ENCODE peak calls at places on chromosomes 7 and 10, in seven cellular contexts. P is PC-9, I is SK-N-SH, B is HCT116, G is GM23248, H is GM23338, R is hepatocyte. M is an unnamed sample.

GRCh38 chr10:127102176-127102575 is 94.2 kb downstream of the INSYN2A start:
- DNase-seq in H (no peak), I (no peak), G (no peak), B (no peak), P (no peak), R (no peak), M (no peak)

GRCh38 chr7:80781146-80781545 is 137.7 kb downstream of the SEMA3C start:
- DNase-seq in B (no peak), P (no peak), R (no peak), I (no peak), G (peak; percentile 30), H (no peak), M (no peak)

GRCh38 chr10:58734116-58734515 is 221.4 kb downstream of the BICC1 start:
- DNase-seq in G (peak; percentile 46), H (peak; percentile 21), B (no peak), I (peak; percentile 53), R (no peak), P (no peak), M (peak; percentile 41)

GRCh38 chr7:73966941-73967831 is 60.8 kb upstream of the ELN start:
- DNase-seq in R (no peak), P (no peak), G (no peak), B (no peak), I (peak; percentile 20), H (no peak), M (no peak)

GRCh38 chr10:35925511-35925910 is 283.4 kb upstream of the FZD8 start:
- DNase-seq in B (no peak), G (peak; percentile 22), P (no peak), I (no peak), H (peak; percentile 65), R (no peak), M (no peak)

GRCh38 chr10:31912289-31912688 is 16.3 kb downstream of the ARHGAP12 start:
- DNase-seq in R (peak; percentile 11), I (no peak), H (no peak), P (peak; percentile 17), B (no peak), G (peak; percentile 59), M (no peak)

GRCh38 chr7:107312418-107312817 is 143.6 kb downstream of the HBP1 start:
- DNase-seq in B (no peak), R (no peak), G (peak; percentile 35), H (no peak), I (no peak), P (no peak), M (no peak)

GRCh38 chr10:124993728-124994451 is 52.0 kb downstream of the ZRANB1 start:
- DNase-seq in P (no peak), B (no peak), G (no peak), R (no peak), I (no peak), H (no peak), M (no peak)

GRCh38 chr7:124840435-124840834 is 74.8 kb upstream of the GPR37 start:
- DNase-seq in H (peak; percentile 43), B (no peak), R (peak; percentile 6), I (peak; percentile 25), G (no peak), P (no peak), M (no peak)

GRCh38 chr7:72099784-72100183 is 312.4 kb downstream of the CALN1 start:
- DNase-seq in B (no peak), G (peak; percentile 67), H (no peak), I (no peak), R (no peak), P (no peak), M (no peak)

GRCh38 chr7:4158826-4159225 is 523.3 kb upstream of the FOXK1 start:
- DNase-seq in H (no peak), R (no peak), B (no peak), G (no peak), I (no peak), P (no peak), M (no peak)

GRCh38 chr7:105496501-105496900 is 25.6 kb downstream of the PUS7 start:
- DNase-seq in B (no peak), I (no peak), R (no peak), P (no peak), H (no peak), G (peak; percentile 69), M (no peak)

GRCh38 chr7:28516390-28517145 is 104.2 kb downstream of the CREB5 start:
- DNase-seq in P (no peak), G (no peak), H (peak; percentile 75), B (no peak), I (no peak), R (no peak), M (no peak)

GRCh38 chr10:71067098-71067760 is 145.1 kb upstream of the UNC5B start:
- DNase-seq in P (no peak), B (no peak), I (peak; percentile 79), R (no peak), G (no peak), H (no peak), M (no peak)

GRCh38 chr10:84256510-84257342 is 11.9 kb downstream of the RGR start:
- DNase-seq in B (peak; percentile 46), R (peak; percentile 44), P (peak; percentile 44), G (peak; percentile 69), H (peak; percentile 95), I (no peak), M (peak; percentile 75)

GRCh38 chr10:26801274-26801673 is 59.5 kb downstream of the ABI1 start:
- DNase-seq in P (no peak), H (no peak), B (no peak), I (no peak), G (no peak), R (no peak), M (no peak)

DNA sequence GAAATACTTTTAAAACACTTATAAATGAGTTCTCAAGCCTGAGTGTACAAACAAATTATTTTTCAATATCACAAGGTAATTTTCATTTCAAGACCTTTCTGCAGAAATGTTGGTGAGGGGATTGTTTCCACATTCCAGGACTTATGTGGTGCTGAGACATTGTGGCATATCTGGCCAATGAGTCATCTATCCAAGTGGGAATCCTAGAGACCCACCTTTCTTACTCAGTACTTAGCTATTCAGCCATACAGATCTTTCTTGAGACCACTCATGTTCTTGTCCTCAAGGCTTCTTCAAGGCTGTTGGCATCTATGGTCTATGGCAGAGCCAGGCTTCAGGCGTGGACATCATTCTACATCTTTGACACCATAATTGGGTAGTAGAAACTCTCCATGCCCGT is 225.4 kb downstream of the DKK1 start:
- DNase-seq in I (no peak), H (no peak), G (peak; percentile 31), R (no peak), B (peak; percentile 71), P (peak; percentile 26), M (no peak)
- H3K4me2 ChIP-seq in I (peak overlapping the region; percentile 8), H (no peak overlapping the region), G (peak overlapping the region; percentile 11), R (no peak overlapping the region), B (peak overlapping the region; percentile 71), P (no peak overlapping the region), M (no peak overlapping the region)

GRCh38 chr10:24467094-24467493 is 256.6 kb downstream of the ARHGAP21 start:
- DNase-seq in I (no peak), R (no peak), H (no peak), B (no peak), G (no peak), P (no peak), M (no peak)

GRCh38 chr10:24465124-24465874 is 256.4 kb downstream of the KIAA1217 start:
- DNase-seq in I (no peak), R (peak; percentile 41), B (no peak), H (no peak), G (peak; percentile 91), P (peak; percentile 41), M (no peak)

GRCh38 chr10:24467605-24468004 is 256.1 kb downstream of the ARHGAP21 start:
- DNase-seq in P (no peak), I (no peak), H (no peak), G (no peak), B (no peak), R (no peak), M (no peak)

GRCh38 chr10:24466616-24466949 is 257.1 kb downstream of the ARHGAP21 start:
- DNase-seq in R (no peak), I (no peak), B (no peak), P (no peak), G (no peak), H (no peak), M (no peak)

DNA sequence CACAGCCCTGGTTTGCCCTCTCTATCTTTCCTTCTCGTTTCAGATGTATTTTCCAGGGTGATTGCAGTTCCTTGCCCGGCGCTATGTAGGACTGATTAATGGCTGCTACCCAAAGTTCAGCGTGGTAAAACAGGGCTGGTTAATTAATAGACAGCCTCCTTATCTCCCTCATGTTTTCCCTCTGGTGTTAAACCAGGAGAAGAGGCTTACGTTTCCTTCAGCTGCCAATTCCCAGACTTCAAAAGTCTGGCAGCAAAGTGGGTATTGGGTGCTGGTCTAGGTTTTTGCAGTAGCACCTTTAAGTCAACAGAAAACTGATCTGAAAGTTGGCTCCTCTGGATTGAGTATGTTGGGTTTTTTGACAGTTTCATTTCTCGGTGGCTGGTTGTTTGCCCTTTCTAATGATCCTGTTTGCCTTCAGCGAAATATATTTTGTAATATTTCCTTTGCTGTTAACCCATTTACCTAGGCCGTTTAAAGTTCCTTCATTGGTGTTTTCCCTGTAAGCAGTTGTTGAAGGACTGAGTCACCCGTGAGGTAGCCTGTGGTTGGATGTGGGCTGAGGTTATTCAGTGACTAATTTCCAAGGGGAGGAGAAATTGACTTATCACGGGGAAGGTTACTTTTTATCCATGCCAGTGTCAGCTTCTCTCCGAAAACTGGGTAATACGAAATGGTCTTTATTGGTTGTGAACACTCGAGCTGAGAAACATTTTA is 257.1 kb downstream of the KIAA1217 start:
- DNase-seq in G (peak; percentile 96), P (peak; percentile 62), H (no peak), R (peak; percentile 83), B (peak; percentile 77), I (no peak), M (no peak)
- H3K9me2 ChIP-seq in G (no peaks in the 10 kb centered on the region), P (no peaks in the 10 kb centered on the region), H (no peaks in the 10 kb centered on the region), R (no peaks in the 10 kb centered on the region), B (no peaks in the 10 kb centered on the region), I (no peaks in the 10 kb centered on the region), M (no peaks in the 10 kb centered on the region)

GRCh38 chr10:73238990-73239566 is 8.0 kb downstream of the DNAJC9 start:
- DNase-seq in B (no peak), R (no peak), H (no peak), G (no peak), I (no peak), P (no peak), M (no peak)

GRCh38 chr10:73244866-73245477 is 2.1 kb downstream of the DNAJC9 start:
- DNase-seq in G (peak; percentile 12), I (no peak), P (no peak), B (no peak), R (no peak), H (no peak), M (no peak)

GRCh38 chr10:73234695-73235094 is 12.4 kb downstream of the DNAJC9 start:
- DNase-seq in B (no peak), P (no peak), R (no peak), I (no peak), G (no peak), H (no peak), M (no peak)

DNA sequence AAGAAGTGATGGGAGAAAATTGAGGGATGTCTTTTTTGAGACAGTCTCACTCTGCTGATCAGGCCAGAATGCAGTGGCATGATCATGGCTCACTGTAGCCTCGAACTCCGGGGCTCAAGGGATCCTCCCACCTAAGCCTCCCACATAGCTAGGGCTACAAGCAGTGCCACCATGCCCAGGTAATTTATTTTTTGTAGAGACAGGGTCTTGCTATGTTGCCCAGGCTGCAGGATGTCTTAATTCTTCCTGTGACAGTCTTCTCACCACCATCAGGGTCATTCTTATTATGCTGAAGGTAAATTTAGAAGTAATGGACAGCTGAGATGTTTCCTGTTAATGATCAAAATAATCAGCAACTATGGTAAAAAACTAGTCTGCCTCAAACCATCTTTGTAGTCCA is 7.1 kb downstream of the DNAJC9 start:
- DNase-seq in G (no peak), I (no peak), H (no peak), B (no peak), R (no peak), P (no peak), M (no peak)
- H3K36me3 ChIP-seq in G (peaks cover 43% of the 10 kb centered on the region), I (peaks cover 60% of the 10 kb centered on the region), H (peaks cover 52% of the 10 kb centered on the region), B (peaks cover 65% of the 10 kb centered on the region), R (no peaks in the 10 kb centered on the region), P (peaks cover 41% of the 10 kb centered on the region), M (peaks cover 62% of the 10 kb centered on the region)

GRCh38 chr7:2616973-2617709 is 14.6 kb upstream of the TTYH3 start:
- DNase-seq in P (no peak), R (peak; percentile 30), G (no peak), B (no peak), H (no peak), I (no peak), M (no peak)
- H3K4me2 ChIP-seq in P (no peak overlapping the region), R (peak overlapping the region; percentile 69), G (no peak overlapping the region), B (no peak overlapping the region), H (peak overlapping the region; percentile 55), I (no peak overlapping the region), M (no peak overlapping the region)